ENCODE peak calls at places on chromosomes 11 and 22, in six cellular contexts. T is heart left ventricle, F is PC-9, X is fibroblast of the aortic adventitia, C is dorsolateral prefrontal cortex, N is brain microvascular endothelial cell. Q is an unnamed sample.
A peak's percentile ranks its signal among the peaks of the same experiment; 100 is the strongest.

GRCh38 chr11:19715373-19715772 is 2.7 kb downstream of the NAV2 start:
- DNase-seq in T (no peak), N (peak; percentile 91), X (peak; percentile 91), C (no peak), F (peak; percentile 42), Q (peak; percentile 41)

GRCh38 chr11:128669491-128669890 is 24.4 kb upstream of the FLI1 start:
- DNase-seq in F (no peak), T (no peak), X (peak; percentile 68), N (peak; percentile 44), C (no peak), Q (peak; percentile 31)

GRCh38 chr11:15897211-15897960 is 459.0 kb downstream of the SOX6 start:
- DNase-seq in T (no peak), C (no peak), F (peak; percentile 31), X (peak; percentile 18), N (peak; percentile 60), Q (peak; percentile 36)

GRCh38 chr11:67468056-67468455 is 995 bp downstream of the TMEM134 start:
- DNase-seq in C (peak; percentile 61), N (no peak), F (peak; percentile 91), T (no peak), X (peak; percentile 14), Q (peak; percentile 95)

GRCh38 chr11:116888884-116889549 is 51.6 kb upstream of the APOA1 start:
- DNase-seq in X (no peak), T (no peak), F (no peak), C (no peak), N (no peak), Q (no peak)

GRCh38 chr11:1233351-1234053 is 10.6 kb downstream of the MUC5B start:
- DNase-seq in X (no peak), C (no peak), F (no peak), T (peak; percentile 45), N (no peak), Q (no peak)

GRCh38 chr11:69321877-69322350 is 28.0 kb downstream of the MYEOV start:
- DNase-seq in T (no peak), X (peak; percentile 97), C (peak; percentile 10), F (peak; percentile 46), N (peak; percentile 85), Q (peak; percentile 61)

GRCh38 chr11:46348986-46349401 is 1.7 kb downstream of the DGKZ start:
- DNase-seq in N (no peak), C (no peak), X (no peak), T (no peak), F (no peak), Q (no peak)

GRCh38 chr11:2415171-2415570 is 14.6 kb downstream of the TSSC4 start:
- DNase-seq in X (no peak), C (no peak), T (no peak), F (no peak), N (no peak), Q (no peak)

GRCh38 chr11:125951731-125952130 is 5.9 kb downstream of the VSIG10L2 start:
- DNase-seq in X (no peak), T (no peak), F (no peak), N (no peak), C (no peak), Q (no peak)

GRCh38 chr11:20070459-20070858 is 89.8 kb downstream of the DBX1 start:
- DNase-seq in T (no peak), N (no peak), X (no peak), C (no peak), F (no peak), Q (no peak)

GRCh38 chr11:58465690-58466089 is 23.7 kb upstream of the OR5B12 start:
- DNase-seq in F (no peak), N (no peak), X (no peak), T (no peak), C (no peak), Q (peak; percentile 52)

GRCh38 chr22:39937881-39938280 is 22.3 kb upstream of the TMA7B start:
- DNase-seq in X (no peak), T (no peak), N (no peak), F (no peak), C (no peak), Q (no peak)

GRCh38 chr11:69914286-69915150 is 95.3 kb upstream of the FGF3 start:
- DNase-seq in F (peak; percentile 92), N (no peak), T (peak; percentile 57), C (no peak), X (no peak), Q (peak; percentile 29)

GRCh38 chr22:26852176-26852575 is 194.8 kb downstream of the MIAT start:
- DNase-seq in C (no peak), X (no peak), N (no peak), F (no peak), T (no peak), Q (no peak)

GRCh38 chr11:59616396-59616982 is 915 bp upstream of the OSBP start:
- DNase-seq in C (no peak), N (no peak), T (peak; percentile 95), F (no peak), X (no peak), Q (no peak)

GRCh38 chr22:46966846-46967245 is 204.4 kb downstream of the TBC1D22A start:
- DNase-seq in C (no peak), F (no peak), N (no peak), X (no peak), T (no peak), Q (no peak)

GRCh38 chr11:58503361-58503856 is 4.5 kb downstream of the OR5B21 start:
- DNase-seq in C (no peak), N (no peak), X (no peak), F (no peak), T (no peak), Q (peak; percentile 19)

GRCh38 chr11:123072279-123072678 is 10.3 kb upstream of the HSPA8 start:
- DNase-seq in F (peak; percentile 89), N (no peak), T (no peak), X (no peak), C (no peak), Q (peak; percentile 55)

GRCh38 chr11:45665206-45665932 is at the start of gene CHST1:
- DNase-seq in C (peak; percentile 60), N (no peak), F (peak; percentile 33), X (no peak), T (peak; percentile 84), Q (peak; percentile 23)

GRCh38 chr11:117678651-117679407 is 118.2 kb downstream of the DSCAML1 start:
- DNase-seq in T (no peak), F (no peak), C (peak; percentile 68), X (no peak), N (no peak), Q (no peak)

GRCh38 chr22:46007003-46007847 is 30.3 kb upstream of the WNT7B start:
- DNase-seq in X (peak; percentile 81), N (peak; percentile 35), C (no peak), F (peak; percentile 86), T (peak; percentile 81), Q (peak; percentile 93)

GRCh38 chr11:18727499-18728236 is 1.7 kb upstream of the IGSF22 start:
- DNase-seq in N (peak; percentile 16), F (peak; percentile 35), T (no peak), C (peak; percentile 53), X (peak; percentile 20), Q (peak; percentile 41)

GRCh38 chr11:57639321-57640067 is 10.2 kb downstream of the YPEL4 start:
- DNase-seq in X (peak; percentile 31), T (no peak), C (no peak), N (no peak), F (peak; percentile 43), Q (no peak)

GRCh38 chr11:87298155-87298554 is 260.4 kb downstream of the TMEM135 start:
- DNase-seq in C (no peak), X (no peak), T (no peak), F (no peak), N (no peak), Q (no peak)

GRCh38 chr11:126026579-126026978 is 36.1 kb downstream of the CDON start:
- DNase-seq in X (no peak), T (no peak), N (no peak), C (no peak), F (no peak), Q (no peak)

DNA sequence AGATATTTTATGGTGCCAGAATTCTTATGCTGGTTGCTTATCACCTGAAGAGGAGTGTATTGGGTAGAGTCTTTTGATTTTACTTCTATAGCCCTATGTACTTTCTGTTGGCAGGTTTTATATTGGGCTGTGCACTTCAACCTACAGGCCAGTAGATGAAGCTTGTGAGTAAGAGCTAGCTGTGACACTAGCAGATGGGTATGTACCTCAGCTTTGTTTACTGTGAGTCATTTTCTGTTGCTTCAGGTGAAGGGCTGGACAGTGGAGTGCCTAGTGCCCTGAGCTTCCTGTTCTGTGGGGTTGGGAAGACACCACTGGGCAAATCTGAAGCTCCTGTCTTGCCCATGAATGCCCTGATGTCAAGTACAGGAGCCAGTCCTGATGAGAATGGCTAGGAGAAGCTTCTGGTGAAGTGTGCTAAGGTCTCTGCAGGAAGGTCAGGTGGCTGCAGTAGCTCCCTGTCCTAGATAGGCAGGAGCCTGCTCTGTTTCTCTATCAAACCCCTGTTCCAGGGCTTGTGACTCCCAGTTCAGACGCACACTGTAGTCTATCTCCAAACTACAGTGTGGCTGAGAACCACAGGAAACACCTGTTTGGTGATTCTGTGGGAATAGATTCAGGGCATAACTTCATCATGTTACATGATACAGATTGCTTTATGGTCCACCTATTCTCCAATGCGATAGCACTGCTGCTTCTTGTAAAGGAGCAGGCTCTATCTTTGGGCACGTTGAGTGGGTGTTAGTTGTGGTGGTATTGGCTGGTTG is 755.7 kb downstream of the KCNA4 start:
- DNase-seq in X (peak; percentile 22), F (peak; percentile 65), T (no peak), N (peak; percentile 36), C (no peak), Q (peak; percentile 95)
- TF ChIP-seq CTCF in X (no peak), F (no peak), T (no peak), N (peak; percentile 24), C (no peak), Q (peak; percentile 59)

GRCh38 chr11:64564419-64564818 is 26.6 kb upstream of the SLC22A12 start:
- DNase-seq in F (no peak), C (no peak), X (no peak), T (no peak), N (no peak), Q (no peak)
- H3K4me3 ChIP-seq in F (no peak overlapping the region), C (no peak overlapping the region), X (no peak overlapping the region), T (no peak overlapping the region), N (no peak overlapping the region), Q (no peak overlapping the region)

GRCh38 chr11:11157201-11157600 is 195.8 kb downstream of the CSNK2A3 start:
- DNase-seq in X (peak; percentile 39), C (no peak), N (peak; percentile 29), T (no peak), F (no peak), Q (peak; percentile 48)
- TF ChIP-seq CTCF in X (peak; percentile 57), C (peak; percentile 34), N (peak; percentile 73), T (peak; percentile 51), F (peak; percentile 31), Q (peak; percentile 48)

DNA sequence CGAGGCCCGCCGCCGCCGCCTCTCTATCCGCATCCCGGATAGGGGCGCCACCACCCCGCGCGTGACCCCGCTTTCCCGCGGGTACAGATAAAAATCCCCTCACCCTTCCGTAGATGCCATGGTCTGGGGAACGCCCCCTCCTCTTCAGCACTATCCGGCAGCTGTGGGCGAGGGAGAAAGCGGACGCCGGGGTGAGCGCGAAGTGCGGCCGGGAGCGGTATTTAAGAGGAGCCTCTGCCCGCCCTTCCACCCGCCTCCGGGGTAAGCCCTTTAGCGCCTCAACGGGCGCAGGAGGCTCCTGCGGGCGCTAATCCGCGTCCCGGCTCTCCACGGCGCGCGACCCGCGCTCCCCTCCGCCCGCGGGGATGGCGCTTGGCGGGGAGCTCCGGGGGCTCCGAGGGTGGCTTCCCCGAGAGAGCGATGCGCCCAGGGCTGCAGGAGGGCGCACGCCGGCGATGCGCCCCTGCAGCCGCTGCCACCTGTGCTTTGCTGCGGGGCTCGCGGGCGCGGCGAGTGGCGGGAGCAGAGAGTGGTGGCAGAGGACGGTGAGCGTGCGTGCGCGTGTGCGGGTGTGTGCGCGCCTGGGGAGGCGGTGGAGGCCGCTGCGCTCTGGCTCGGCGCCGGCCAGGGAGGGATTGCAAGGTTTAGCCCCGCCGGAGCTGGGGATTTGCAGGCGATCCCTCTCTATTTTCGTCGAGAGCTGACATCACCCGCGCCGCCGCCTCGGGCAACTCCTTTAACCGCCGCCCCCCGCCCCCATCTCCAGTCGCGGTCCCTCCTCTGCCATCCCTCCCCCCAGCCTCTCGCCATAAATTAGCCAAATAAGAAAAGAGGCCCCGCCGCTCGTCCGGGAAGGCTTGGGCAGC is at the start of gene SLC1A2:
- DNase-seq in N (no peak), F (peak; percentile 11), X (peak; percentile 24), T (peak; percentile 66), C (peak; percentile 80), Q (peak; percentile 19)
- H3K4me3 ChIP-seq in N (peak within 1 kb of the TSS; percentile 47), F (no peak within 1 kb of the TSS), X (peak within 1 kb of the TSS; percentile 59), T (peak within 1 kb of the TSS; percentile 52), C (peak within 1 kb of the TSS; percentile 60), Q (peak within 1 kb of the TSS; percentile 14)

Q was measured in epithelial cell of esophagus.